ENCODE peak calls at places on chromosomes 6 and 20, in six cellular contexts. C is HepG2, D is GM13977, A is fibroblast of pulmonary artery, U is coronary artery, B is esophagus squamous epithelium. Y is an unnamed sample.

GRCh38 chr6:37934276-37934675 is 114.7 kb downstream of the ZFAND3 start:
- DNase-seq in C (no peak), D (no peak), A (no peak), U (no peak), B (no peak), Y (no peak)

GRCh38 chr6:43823879-43824740 is 54.1 kb downstream of the VEGFA start:
- DNase-seq in C (peak; percentile 81), D (no peak), A (no peak), U (no peak), B (no peak), Y (no peak)

GRCh38 chr6:11096109-11096508 is 2.5 kb downstream of the SMIM13 start:
- DNase-seq in C (peak; percentile 76), D (no peak), A (peak; percentile 78), U (no peak), B (no peak), Y (no peak)

GRCh38 chr20:52411611-52412010 is 220.0 kb upstream of the ZFP64 start:
- DNase-seq in C (no peak), D (no peak), A (no peak), U (no peak), B (no peak), Y (no peak)

GRCh38 chr6:74068945-74069570 is 373.1 kb downstream of the CD109 start:
- DNase-seq in C (no peak), D (no peak), A (peak; percentile 53), U (no peak), B (no peak), Y (peak; percentile 39)

GRCh38 chr6:112649853-112650252 is 302.7 kb downstream of the RFPL4B start:
- DNase-seq in C (no peak), D (no peak), A (no peak), U (no peak), B (no peak), Y (no peak)

GRCh38 chr6:53517021-53517420 is 27.9 kb downstream of the GCLC start:
- DNase-seq in C (peak; percentile 46), D (no peak), A (peak; percentile 12), U (no peak), B (no peak), Y (no peak)

GRCh38 chr6:11085758-11086435 is 7.7 kb upstream of the SMIM13 start:
- DNase-seq in C (no peak), D (no peak), A (peak; percentile 73), U (no peak), B (no peak), Y (no peak)

GRCh38 chr6:25006565-25007001 is 70.8 kb upstream of the RIPOR2 start:
- DNase-seq in C (no peak), D (no peak), A (peak; percentile 89), U (no peak), B (peak; percentile 14), Y (no peak)

GRCh38 chr6:108841377-108841855 is 6.8 kb upstream of the ARMC2 start:
- DNase-seq in C (no peak), D (no peak), A (no peak), U (no peak), B (no peak), Y (no peak)

GRCh38 chr6:20708367-20709124 is 174.3 kb downstream of the CDKAL1 start:
- DNase-seq in C (no peak), D (peak; percentile 16), A (no peak), U (no peak), B (no peak), Y (no peak)

GRCh38 chr20:4150095-4150492 is 134.7 kb upstream of the RNF24 start:
- DNase-seq in C (no peak), D (no peak), A (peak; percentile 69), U (no peak), B (no peak), Y (no peak)

GRCh38 chr6:124795879-124796838 is 166.1 kb upstream of the RNF217 start:
- DNase-seq in C (no peak), D (no peak), A (peak; percentile 35), U (no peak), B (no peak), Y (no peak)
- TF ChIP-seq CTCF in C (peak; percentile 69), D (peak; percentile 24), A (peak; percentile 51), U (no peak), B (no peak), Y (peak; percentile 31)

GRCh38 chr6:786946-787763 is 94.2 kb upstream of the EXOC2 start:
- DNase-seq in C (peak; percentile 35), D (peak; percentile 34), A (peak; percentile 21), U (no peak), B (no peak), Y (no peak)
- TF ChIP-seq CTCF in C (peak; percentile 76), D (peak; percentile 18), A (peak; percentile 65), U (no peak), B (peak; percentile 37), Y (peak; percentile 68)

DNA sequence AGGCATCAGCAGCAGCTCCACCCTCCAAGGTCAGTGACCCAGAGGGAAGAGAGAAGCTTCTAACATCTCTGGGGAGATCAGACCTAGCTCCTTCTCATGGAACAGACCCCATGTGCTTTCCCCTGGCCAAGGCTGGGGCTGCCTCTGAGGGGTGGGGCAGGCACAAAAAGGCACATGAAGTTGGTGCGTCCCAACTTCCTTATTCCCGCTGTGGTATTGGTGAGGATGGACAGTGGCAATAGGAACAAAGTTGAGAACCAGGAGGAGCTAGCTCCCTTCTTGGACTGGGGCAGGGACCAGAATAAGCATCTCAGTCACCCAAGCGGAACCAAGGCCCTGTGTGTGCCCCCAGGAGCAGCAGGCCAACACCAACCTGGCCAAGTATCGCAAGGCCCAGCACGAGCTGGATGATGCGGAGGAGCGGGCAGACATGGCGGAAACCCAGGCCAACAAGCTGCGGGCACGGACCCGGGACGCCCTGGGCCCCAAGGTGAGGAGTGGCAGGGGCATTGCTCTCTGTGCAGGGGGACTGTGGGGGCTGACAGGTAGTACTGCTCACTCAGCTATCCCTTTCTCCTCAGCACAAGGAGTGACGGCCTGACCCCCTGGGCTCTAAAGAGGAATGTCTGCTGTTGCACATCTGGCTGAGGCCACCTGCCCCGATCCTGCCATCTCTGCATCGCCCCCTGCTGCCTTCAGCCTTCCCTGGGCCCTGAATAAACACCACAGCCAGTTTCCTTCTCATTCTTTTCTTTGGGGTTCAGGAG is 46.1 kb downstream of the MYH7B start:
- DNase-seq in C (no peak), D (no peak), A (no peak), U (no peak), B (no peak), Y (no peak)
- TF ChIP-seq CTCF in C (peak; percentile 69), D (peak; percentile 47), A (peak; percentile 35), U (no peak), B (peak; percentile 16), Y (no peak)

DNA sequence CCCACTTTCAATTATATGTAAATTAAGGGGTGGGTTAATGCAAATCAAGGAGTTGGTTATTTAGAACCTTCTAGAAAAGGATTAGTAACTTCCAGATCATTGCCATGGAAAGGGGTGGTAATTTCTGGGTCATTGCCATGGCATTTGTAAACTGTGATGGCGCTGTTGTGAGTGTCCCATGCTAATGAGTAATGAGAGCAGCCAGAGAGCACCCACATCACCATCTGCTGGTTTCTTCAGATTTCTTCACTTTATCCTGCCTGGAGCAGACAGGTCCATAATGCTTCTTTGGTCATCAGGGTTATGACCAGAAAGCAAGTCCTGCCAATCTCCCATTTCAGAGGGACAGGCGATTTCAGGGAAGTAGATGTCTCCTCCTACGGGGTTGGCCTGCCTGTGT is 311.3 kb upstream of the CNR1 start:
- DNase-seq in C (no peak), D (no peak), A (no peak), U (no peak), B (no peak), Y (no peak)
- TF ChIP-seq CTCF in C (no peak), D (no peak), A (no peak), U (no peak), B (no peak), Y (no peak)

GRCh38 chr6:90939906-90940305 is 353.0 kb upstream of the MAP3K7 start:
- DNase-seq in C (no peak), D (no peak), A (no peak), U (no peak), B (no peak), Y (no peak)

GRCh38 chr6:90938116-90938515 is 351.2 kb upstream of the MAP3K7 start:
- DNase-seq in C (no peak), D (no peak), A (no peak), U (no peak), B (no peak), Y (no peak)

GRCh38 chr6:90941885-90942284 is 355.0 kb upstream of the MAP3K7 start:
- DNase-seq in C (no peak), D (no peak), A (no peak), U (no peak), B (no peak), Y (no peak)

GRCh38 chr6:90936286-90936685 is 349.4 kb upstream of the MAP3K7 start:
- DNase-seq in C (no peak), D (no peak), A (no peak), U (no peak), B (no peak), Y (no peak)

DNA sequence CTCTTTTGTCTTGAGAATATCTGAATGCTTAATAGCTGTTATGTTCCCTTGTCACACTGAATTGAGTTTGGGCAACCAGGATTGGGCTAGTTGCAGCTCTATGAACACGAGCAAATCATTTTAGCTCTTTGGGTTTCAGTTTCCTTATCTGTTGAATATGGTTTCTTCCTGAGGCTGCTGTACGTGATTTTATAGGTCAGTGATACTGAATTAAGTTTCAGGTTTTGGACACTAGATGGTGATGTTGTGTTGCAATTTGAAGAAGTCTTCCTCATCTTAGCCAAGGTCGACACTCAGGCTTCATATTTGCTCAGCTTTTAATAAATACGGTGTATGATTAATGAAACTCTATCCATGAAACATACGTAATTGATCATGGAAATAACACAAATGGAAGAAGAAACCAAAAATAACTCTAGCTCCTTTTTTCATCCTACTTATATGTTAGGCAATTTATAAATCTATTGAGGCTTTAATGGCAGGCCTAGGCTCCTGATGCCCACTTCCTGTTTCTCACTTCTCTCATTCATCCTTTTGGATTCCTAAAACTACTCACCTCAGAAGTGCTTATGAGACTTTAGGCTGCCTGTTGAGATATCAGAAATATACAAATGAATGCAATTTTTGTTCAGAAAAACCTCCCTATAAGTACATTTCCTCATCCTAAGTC is 354.1 kb upstream of the MAP3K7 start:
- DNase-seq in C (peak; percentile 44), D (peak; percentile 53), A (peak; percentile 78), U (no peak), B (no peak), Y (no peak)
- TF ChIP-seq CTCF in C (peak; percentile 69), D (peak; percentile 49), A (peak; percentile 58), U (peak; percentile 12), B (peak; percentile 53), Y (peak; percentile 56)

DNA sequence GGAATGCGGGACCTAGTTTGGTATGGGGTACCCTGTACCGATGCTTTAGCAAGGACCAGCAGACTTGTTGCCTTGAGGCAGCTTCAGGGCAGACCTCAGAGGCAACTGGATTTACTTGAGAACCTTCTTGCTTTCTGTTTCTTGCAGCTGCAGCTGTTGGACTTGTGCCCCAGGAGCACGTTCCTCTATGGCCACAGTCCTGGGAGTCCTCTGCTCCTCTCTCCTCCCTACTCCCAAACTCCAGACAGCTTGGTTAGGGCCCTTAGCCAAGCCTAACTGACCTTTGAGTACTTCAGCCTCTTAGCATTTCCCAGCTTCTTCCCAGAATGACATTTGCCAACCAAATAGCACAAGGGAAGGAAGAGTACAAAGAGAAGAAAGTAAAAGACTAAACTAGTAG is 34.7 kb downstream of the GHRH start:
- DNase-seq in C (no peak), D (no peak), A (peak; percentile 16), U (no peak), B (no peak), Y (no peak)
- TF ChIP-seq CTCF in C (no peak), D (no peak), A (no peak), U (no peak), B (no peak), Y (no peak)

GRCh38 chr6:143205170-143205879 is 144.6 kb downstream of the AIG1 start:
- DNase-seq in C (no peak), D (no peak), A (no peak), U (no peak), B (no peak), Y (no peak)
- TF ChIP-seq CTCF in C (no peak), D (no peak), A (no peak), U (no peak), B (no peak), Y (no peak)

Y was measured in mesothelial cell of epicardium.